ENCODE peak calls at places on chromosome 11, in nine cellular contexts. L is upper lobe of left lung, H is GM12878, V is suprapubic skin, P is ovary, A is HepG2, D is tibial nerve, T is transverse colon, U is stomach. C is an unnamed sample.

GRCh38 chr11:102647430-102647829 is 22.3 kb upstream of the MMP20 start:
- DNase-seq in L (no peak), H (no peak), V (no peak), P (no peak), A (no peak), D (no peak), T (no peak), U (no peak), C (no peak)

GRCh38 chr11:130587658-130588057 is 139.2 kb downstream of the ADAMTS15 start:
- DNase-seq in L (no peak), H (no peak), V (no peak), P (no peak), A (no peak), D (no peak), T (no peak), U (no peak), C (no peak)

GRCh38 chr11:36726420-36726819 is 128.4 kb upstream of the RAG2 start:
- DNase-seq in L (no peak), H (no peak), V (no peak), P (no peak), A (no peak), D (no peak), T (no peak), U (no peak), C (no peak)

GRCh38 chr11:96045622-96046456 is 121.9 kb upstream of the MTMR2 start:
- DNase-seq in L (no peak), H (no peak), V (no peak), P (peak; percentile 69), A (no peak), D (peak; percentile 45), T (no peak), U (peak; percentile 42), C (peak; percentile 67)

GRCh38 chr11:77346906-77347603 is 45.6 kb upstream of the GDPD4 start:
- DNase-seq in L (no peak), H (no peak), V (no peak), P (no peak), A (no peak), D (no peak), T (no peak), U (no peak), C (no peak)

GRCh38 chr11:14499178-14499559 is 442 bp downstream of the COPB1 start:
- DNase-seq in L (no peak), H (no peak), V (peak; percentile 70), P (no peak), A (peak; percentile 12), D (no peak), T (peak; percentile 53), U (peak; percentile 42), C (peak; percentile 73)

GRCh38 chr11:57182896-57183295 is 1.1 kb downstream of the LRRC55 start:
- DNase-seq in L (no peak), H (no peak), V (no peak), P (no peak), A (no peak), D (no peak), T (no peak), U (no peak), C (no peak)

GRCh38 chr11:34546511-34547206 is 33.1 kb upstream of the ELF5 start:
- DNase-seq in L (no peak), H (no peak), V (no peak), P (no peak), A (peak; percentile 57), D (no peak), T (no peak), U (no peak), C (no peak)

GRCh38 chr11:43632171-43632570 is 48.4 kb upstream of the HSD17B12 start:
- DNase-seq in L (no peak), H (no peak), V (no peak), P (no peak), A (no peak), D (no peak), T (no peak), U (no peak), C (no peak)

GRCh38 chr11:126720539-126721235 is 279.9 kb downstream of the KIRREL3 start:
- DNase-seq in L (no peak), H (no peak), V (no peak), P (no peak), A (no peak), D (no peak), T (no peak), U (no peak), C (no peak)

GRCh38 chr11:1869427-1870325 is 16.8 kb downstream of the LSP1 start:
- DNase-seq in L (peak; percentile 67), H (no peak), V (no peak), P (no peak), A (peak; percentile 20), D (peak; percentile 50), T (no peak), U (no peak), C (no peak)

GRCh38 chr11:57363681-57364080 is 17.3 kb downstream of the PRG3 start:
- DNase-seq in L (no peak), H (no peak), V (no peak), P (no peak), A (no peak), D (no peak), T (no peak), U (no peak), C (no peak)

GRCh38 chr11:36363361-36364272 is 67.5 kb downstream of the PRR5L start:
- DNase-seq in L (no peak), H (no peak), V (no peak), P (no peak), A (no peak), D (no peak), T (no peak), U (no peak), C (no peak)

GRCh38 chr11:132123854-132124835 is 753.7 kb downstream of the NTM start:
- DNase-seq in L (peak; percentile 59), H (peak; percentile 28), V (no peak), P (no peak), A (no peak), D (no peak), T (no peak), U (no peak), C (no peak)

DNA sequence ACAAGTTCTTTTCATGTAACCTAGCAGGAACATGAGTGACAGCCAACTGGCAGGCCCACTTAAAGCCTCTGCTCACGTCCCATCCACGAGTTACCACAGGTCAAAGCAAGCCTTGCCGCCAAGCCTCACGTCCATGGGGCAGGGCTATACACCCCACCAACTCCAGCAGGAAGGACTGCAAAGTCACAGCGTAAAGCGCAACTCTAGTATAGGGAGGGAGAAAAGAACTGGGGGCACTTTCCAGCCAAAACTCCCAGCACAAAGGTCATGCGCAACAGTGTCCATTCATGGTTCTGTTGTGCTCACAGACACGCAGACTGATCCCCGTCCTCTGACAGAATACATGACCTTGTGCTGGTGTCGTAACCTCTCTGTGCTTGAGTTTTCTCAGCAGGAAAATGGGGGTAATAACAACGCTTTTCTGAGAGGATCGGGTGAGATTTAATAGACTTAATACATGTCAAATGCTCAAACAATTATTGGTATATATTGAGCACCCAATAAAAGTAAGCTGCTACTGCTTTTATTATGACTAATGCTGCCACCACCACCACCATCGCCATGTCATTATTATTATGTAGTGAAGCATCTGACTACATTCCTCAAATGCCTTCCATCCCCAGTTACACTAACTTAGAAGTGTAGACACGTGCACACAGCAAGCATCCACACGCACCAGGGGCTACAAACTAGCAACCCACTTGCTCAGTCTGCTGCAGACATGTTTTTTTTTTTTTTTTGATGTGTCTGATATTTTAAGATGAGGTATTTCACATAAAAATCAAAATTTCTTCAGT is 104.4 kb upstream of the PARVA start:
- DNase-seq in L (no peak), H (no peak), V (no peak), P (no peak), A (peak; percentile 41), D (no peak), T (no peak), U (no peak), C (peak; percentile 53)
- TF ChIP-seq EP300 in L (no peak), H (no peak), V (no peak), P (no peak), A (no peak), D (no peak), T (no peak), U (no peak), C (no peak)

DNA sequence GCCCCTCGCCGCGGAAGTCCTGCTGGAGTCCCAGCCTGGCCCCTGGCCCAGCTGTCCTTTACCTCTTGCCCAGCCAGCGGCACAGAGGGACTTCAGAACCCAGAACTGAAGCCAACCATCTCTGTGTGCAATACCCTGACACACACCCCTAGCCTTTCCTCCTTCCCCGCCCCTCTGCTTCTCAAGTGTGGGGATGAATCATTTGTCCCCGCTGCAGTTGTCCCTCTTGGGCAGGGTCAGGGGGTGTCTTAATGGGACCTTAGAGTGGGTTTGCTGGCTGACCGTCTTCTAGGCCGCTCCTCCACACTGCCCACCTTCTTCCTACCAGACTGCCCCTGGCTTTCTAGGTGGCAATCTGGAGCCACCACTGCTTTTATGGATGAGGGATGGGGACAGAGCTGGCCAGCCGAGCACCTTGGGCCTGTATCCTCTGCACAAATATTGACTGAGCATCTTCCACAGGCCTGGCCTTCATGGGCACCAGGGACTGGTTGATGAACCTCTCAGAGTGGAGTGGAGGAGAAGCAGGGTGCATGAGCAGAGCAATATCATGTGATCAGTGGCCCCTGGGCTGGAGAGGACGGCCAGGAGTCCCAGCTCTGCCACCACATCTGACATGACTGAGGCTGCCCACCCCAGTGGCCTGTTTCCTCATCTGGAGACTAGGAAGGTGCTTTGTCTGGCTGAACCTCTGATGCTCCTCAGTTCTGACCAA is 668 bp upstream of the CHST1 start:
- DNase-seq in L (no peak), H (no peak), V (peak; percentile 66), P (no peak), A (no peak), D (peak; percentile 28), T (no peak), U (no peak), C (peak; percentile 74)
- H3K27me3 ChIP-seq in L (peaks cover 30% of the 10 kb centered on the region), H (peaks cover 22% of the 10 kb centered on the region), V (peaks cover 47% of the 10 kb centered on the region), P (no peaks in the 10 kb centered on the region), A (peaks cover 33% of the 10 kb centered on the region), D (no peaks in the 10 kb centered on the region), T (peaks cover 68% of the 10 kb centered on the region), U (peaks cover 52% of the 10 kb centered on the region), C (peaks cover 17% of the 10 kb centered on the region)

GRCh38 chr11:7016011-7016410 is 4.1 kb downstream of the ZNF214 start:
- DNase-seq in L (no peak), H (no peak), V (no peak), P (no peak), A (no peak), D (no peak), T (no peak), U (no peak), C (no peak)

GRCh38 chr11:7021318-7021717 is 1.0 kb downstream of the NLRP14 start:
- DNase-seq in L (no peak), H (no peak), V (no peak), P (no peak), A (no peak), D (no peak), T (no peak), U (no peak), C (no peak)

GRCh38 chr11:7019500-7020182 is 505 bp downstream of the ZNF214 start:
- DNase-seq in L (peak; percentile 76), H (no peak), V (peak; percentile 65), P (peak; percentile 65), A (no peak), D (no peak), T (peak; percentile 14), U (no peak), C (peak; percentile 71)

GRCh38 chr11:7020183-7020917 is at the start of the genes NLRP14 and ZNF214:
- DNase-seq in L (peak; percentile 93), H (no peak), V (peak; percentile 95), P (peak; percentile 97), A (peak; percentile 90), D (peak; percentile 95), T (peak; percentile 94), U (peak; percentile 91), C (peak; percentile 96)
- H3K27ac ChIP-seq in L (peak within 1 kb of the TSS; percentile 81), H (no peak within 1 kb of the TSS), V (no peak within 1 kb of the TSS), P (peak within 1 kb of the TSS; percentile 5), A (peak within 1 kb of the TSS; percentile 35), D (peak within 1 kb of the TSS; percentile 76), T (peak within 1 kb of the TSS; percentile 74), U (peak within 1 kb of the TSS; percentile 22), C (peak within 1 kb of the TSS; percentile 76)

GRCh38 chr11:10261821-10262220 is 32.2 kb downstream of the SBF2 start:
- DNase-seq in L (no peak), H (no peak), V (no peak), P (no peak), A (no peak), D (no peak), T (no peak), U (no peak), C (no peak)
- TF ChIP-seq EP300 in L (no peak), H (no peak), V (no peak), P (no peak), A (no peak), D (no peak), T (no peak), U (no peak), C (no peak)